ENCODE peak calls at places on chromosomes 4 and X, in five cellular contexts. V is keratinocyte, D is fibroblast of lung, A is neural progenitor cell, M is spleen. P is an unnamed sample. For H3K27me3, the result is how much of the 10 kb centered on the place peaks cover.

GRCh38 chrX:138378876-138379275 is 332.6 kb downstream of the FGF13 start:
- DNase-seq in V (no peak), D (no peak), A (no peak), M (no peak), P (no peak)

GRCh38 chrX:45198706-45199105 is 2.0 kb downstream of the DIPK2B start:
- DNase-seq in V (no peak), D (no peak), A (no peak), M (no peak), P (no peak)

GRCh38 chrX:54808109-54808604 is 612 bp downstream of the MAGED2 start:
- DNase-seq in V (no peak), D (no peak), A (peak), M (peak), P (no peak)

GRCh38 chr4:119521306-119521705 is 107.3 kb downstream of the PDE5A start:
- DNase-seq in V (no peak), D (no peak), A (no peak), M (no peak), P (no peak)

GRCh38 chrX:122565952-122566351 is 618.1 kb upstream of the GRIA3 start:
- DNase-seq in V (no peak), D (peak), A (no peak), M (no peak), P (peak)

GRCh38 chr4:98027827-98028226 is 115.4 kb downstream of the STPG2 start:
- DNase-seq in V (no peak), D (no peak), A (peak), M (no peak), P (peak)

GRCh38 chrX:19174401-19175025 is 52.2 kb upstream of the ADGRG2 start:
- DNase-seq in V (no peak), D (peak), A (no peak), M (no peak), P (no peak)

GRCh38 chrX:115388879-115389278 is 99.4 kb downstream of the LUZP4 start:
- DNase-seq in V (no peak), D (peak), A (no peak), M (no peak), P (no peak)

GRCh38 chrX:53795583-53795982 is 109.1 kb upstream of the HUWE1 start:
- DNase-seq in V (no peak), D (peak), A (peak), M (no peak), P (no peak)

GRCh38 chr4:119010909-119011606 is 122.4 kb downstream of the SYNPO2 start:
- DNase-seq in V (no peak), D (no peak), A (no peak), M (no peak), P (no peak)

DNA sequence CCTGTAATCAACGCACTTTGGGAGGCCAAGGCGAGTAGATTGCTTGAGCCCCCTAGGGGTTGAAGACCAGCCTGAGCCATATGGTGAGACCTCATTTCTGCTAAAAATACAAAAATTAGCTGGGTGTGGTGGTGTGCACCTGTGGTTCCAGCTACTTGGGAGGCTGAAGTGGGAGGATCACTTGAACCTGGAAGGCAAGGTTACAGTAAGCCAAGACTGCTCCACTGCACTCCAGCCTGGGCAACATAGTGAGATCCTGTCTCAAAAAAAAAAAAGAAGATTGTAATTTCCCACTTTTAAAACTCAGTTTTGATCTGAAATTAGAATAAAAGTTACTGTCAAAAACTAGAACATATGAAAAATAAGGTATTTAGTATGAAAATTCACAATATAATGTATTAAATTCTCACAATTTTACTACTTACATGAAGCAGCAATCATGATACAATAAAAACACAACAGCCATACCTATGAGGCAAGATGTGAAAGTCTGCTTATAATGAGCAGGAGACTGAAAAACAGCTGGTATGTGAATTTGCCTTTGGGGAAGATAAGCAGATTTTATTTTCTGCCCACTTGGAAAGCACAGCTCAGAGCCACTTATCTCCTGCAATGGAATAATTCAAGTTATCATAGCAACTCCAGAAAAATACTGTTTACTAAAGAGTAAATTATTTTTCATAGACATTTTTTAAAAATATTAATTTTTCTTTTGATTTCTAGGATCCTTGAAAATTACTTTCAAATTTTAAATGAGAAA is 50.6 kb downstream of the ZGRF1 start:
- DNase-seq in V (no peak), D (no peak), A (no peak), M (no peak), P (no peak)
- TF ChIP-seq CTCF in V (no peak), D (no peak), A (no peak), M (no peak), P (no peak)

DNA sequence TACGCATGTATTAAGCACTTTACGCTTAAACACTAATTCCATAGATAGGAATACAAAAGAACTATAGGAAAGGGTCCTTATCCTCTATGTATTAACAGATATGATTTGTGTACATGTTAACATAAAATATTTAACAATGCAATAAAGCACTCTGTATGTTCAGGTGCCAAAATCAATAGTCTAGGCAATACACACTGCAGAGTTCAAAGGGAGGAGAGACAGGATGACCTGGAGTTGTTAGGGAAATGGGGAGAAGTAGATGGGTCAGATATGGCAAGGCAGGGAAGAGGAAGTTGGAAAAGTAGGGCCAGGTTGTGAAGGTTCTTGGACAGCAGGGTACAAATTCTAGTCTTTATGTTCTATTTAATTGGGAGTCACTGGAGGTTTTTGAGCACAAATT is 2.9 kb downstream of the SGCB start:
- DNase-seq in V (no peak), D (no peak), A (no peak), M (no peak), P (no peak)
- H3K27me3 ChIP-seq in V (under half), D (under half), A (under half), M (under half), P (under half)

DNA sequence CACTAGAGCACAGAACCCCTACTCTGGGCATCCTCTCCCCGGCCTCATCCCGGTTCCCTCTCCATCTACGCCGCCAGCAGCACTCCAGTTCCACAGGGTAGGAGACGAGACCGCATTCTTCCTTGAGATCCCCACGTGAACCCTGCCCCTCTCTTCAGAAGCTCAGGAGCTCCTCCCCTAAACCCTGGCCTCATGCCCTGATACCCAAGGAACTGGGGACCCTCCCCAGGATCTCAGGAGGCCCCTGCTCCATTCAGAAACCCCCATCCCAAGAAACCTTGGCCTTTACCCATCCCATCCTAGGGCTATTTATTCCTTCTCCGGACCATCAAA is 1.1 kb downstream of the PRICKLE3 start:
- DNase-seq in V (no peak), D (no peak), A (no peak), M (no peak), P (no peak)
- H3K4me3 ChIP-seq in V (peak), D (peak), A (peak), M (no peak), P (peak)

GRCh38 chr4:141132689-141133145 is 552 bp downstream of the RNF150 start:
- DNase-seq in V (no peak), D (peak), A (peak), M (peak), P (no peak)

GRCh38 chr4:141134586-141134985 is 1.3 kb upstream of the RNF150 start:
- DNase-seq in V (no peak), D (no peak), A (no peak), M (no peak), P (no peak)

GRCh38 chr4:141131738-141132688 is 1.3 kb downstream of the RNF150 start:
- DNase-seq in V (no peak), D (peak), A (peak), M (peak), P (no peak)

GRCh38 chr4:141133146-141134006 is at the start of gene RNF150:
- DNase-seq in V (peak), D (peak), A (peak), M (peak), P (peak)

GRCh38 chr4:141134051-141134450 is 782 bp upstream of the RNF150 start:
- DNase-seq in V (no peak), D (peak), A (no peak), M (no peak), P (no peak)
- TF ChIP-seq CTCF in V (no peak), D (peak), A (no peak), M (no peak), P (no peak)

GRCh38 chr4:7693711-7694110 is 245.9 kb downstream of the AFAP1 start:
- DNase-seq in V (no peak), D (no peak), A (no peak), M (peak), P (no peak)
- H3K27me3 ChIP-seq in V (under half), D (under half), A (under half), M (under half), P (under half)

GRCh38 chr4:145828802-145829485 is 109.7 kb downstream of the ZNF827 start:
- DNase-seq in V (no peak), D (no peak), A (no peak), M (no peak), P (no peak)
- H3K4me3 ChIP-seq in V (no peak), D (no peak), A (no peak), M (no peak), P (no peak)